ENCODE peak calls at places on chromosomes 12 and 14, in ten cellular contexts. Y, I, Q, G, A, M, L, O, X and S are unnamed samples.

GRCh38 chr14:65001758-65002157 is 15.1 kb downstream of the FNTB start:
- DNase-seq in Y (no peak), O (no peak), L (no peak), I (no peak), M (no peak), A (no peak), G (no peak), X (no peak), Q (no peak), S (no peak)

GRCh38 chr14:53692451-53693330 is 263.9 kb downstream of the BMP4 start:
- DNase-seq in M (no peak), X (no peak), L (no peak), I (no peak), G (no peak), Y (no peak), Q (no peak), A (no peak), O (no peak), S (no peak)

GRCh38 chr14:56474419-56475022 is 105.1 kb upstream of the TMEM260 start:
- DNase-seq in X (no peak), I (no peak), G (no peak), L (no peak), O (peak; percentile 41), Q (no peak), Y (no peak), M (peak; percentile 93), A (no peak), S (no peak)

GRCh38 chr12:48980953-48981756 is 3.0 kb downstream of the WNT1 start:
- DNase-seq in M (no peak), G (peak; percentile 63), O (peak; percentile 29), L (peak; percentile 76), I (no peak), Q (peak; percentile 57), A (no peak), Y (peak; percentile 65), X (no peak), S (peak; percentile 45)

GRCh38 chr12:30806989-30807694 is 52.4 kb upstream of the CAPRIN2 start:
- DNase-seq in O (peak; percentile 76), L (no peak), I (no peak), G (no peak), X (no peak), Y (no peak), M (peak; percentile 80), A (peak; percentile 41), Q (no peak), S (peak; percentile 40)

GRCh38 chr14:51424569-51425251 is 184.7 kb downstream of the TMX1 start:
- DNase-seq in Y (no peak), L (no peak), M (no peak), G (no peak), X (no peak), Q (no peak), O (peak; percentile 53), I (no peak), A (no peak), S (no peak)

GRCh38 chr12:103930787-103931536 is 752 bp downstream of the HSP90B1 start:
- DNase-seq in G (no peak), I (no peak), M (peak; percentile 19), A (peak; percentile 59), O (peak; percentile 30), Q (peak; percentile 52), X (peak; percentile 70), Y (no peak), L (no peak), S (peak; percentile 16)

GRCh38 chr14:75570797-75571196 is 7.6 kb upstream of the FLVCR2 start:
- DNase-seq in X (no peak), M (no peak), I (no peak), Q (no peak), A (no peak), Y (no peak), L (no peak), G (no peak), O (no peak), S (no peak)

GRCh38 chr12:119869720-119870119 is 7.4 kb downstream of the CIT start:
- DNase-seq in A (no peak), L (no peak), G (peak; percentile 69), Y (no peak), X (no peak), M (peak; percentile 80), O (peak; percentile 96), I (peak; percentile 67), Q (no peak), S (no peak)

GRCh38 chr12:23084236-23084995 is 459.4 kb downstream of the ETNK1 start:
- DNase-seq in M (peak; percentile 77), I (peak; percentile 88), L (no peak), G (peak; percentile 63), X (no peak), Y (no peak), O (peak; percentile 95), A (no peak), Q (no peak), S (no peak)

GRCh38 chr12:77102691-77103090 is 37.3 kb upstream of the E2F7 start:
- DNase-seq in O (peak; percentile 79), G (no peak), I (no peak), X (no peak), L (no peak), A (no peak), Y (no peak), M (peak; percentile 81), Q (no peak), S (no peak)

GRCh38 chr12:13242926-13243325 is 46.4 kb downstream of the EMP1 start:
- DNase-seq in X (no peak), Y (no peak), M (no peak), L (no peak), O (no peak), G (no peak), I (no peak), A (no peak), Q (no peak), S (no peak)

GRCh38 chr12:57239587-57240068 is 10.1 kb downstream of the SHMT2 start:
- DNase-seq in X (no peak), G (peak; percentile 42), O (no peak), Q (no peak), M (no peak), Y (no peak), L (no peak), I (no peak), A (no peak), S (no peak)
- H3K27me3 ChIP-seq in X (peaks cover 2% of the 10 kb centered on the region), G (peaks cover 32% of the 10 kb centered on the region), O (peaks cover 6% of the 10 kb centered on the region), Q (peaks cover 86% of the 10 kb centered on the region), M (peaks cover 16% of the 10 kb centered on the region), Y (peaks cover 69% of the 10 kb centered on the region), L (peaks cover 48% of the 10 kb centered on the region), I (peaks cover 20% of the 10 kb centered on the region), A (peaks cover 98% of the 10 kb centered on the region), S (peaks cover 14% of the 10 kb centered on the region)

DNA sequence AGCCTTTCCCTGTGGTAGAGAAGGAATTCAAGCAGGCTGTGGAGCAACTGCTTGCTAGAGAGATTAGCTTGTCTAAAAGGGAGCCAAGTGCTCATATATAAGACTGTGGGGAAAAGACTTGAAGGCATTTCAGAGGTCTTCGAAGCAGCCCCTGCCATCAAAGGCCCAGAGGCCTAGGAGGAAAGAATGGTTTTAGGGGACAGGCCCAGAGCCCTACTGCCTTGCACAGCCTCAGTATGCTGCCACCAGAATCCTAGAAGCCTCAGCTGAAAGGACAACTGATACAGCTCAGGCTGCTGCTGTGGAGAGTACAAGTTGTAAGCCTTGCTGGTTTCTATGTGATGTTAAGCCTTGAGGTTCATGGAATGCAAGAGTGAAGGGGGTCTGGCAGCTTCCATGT is 109.9 kb downstream of the DERA start:
- DNase-seq in X (no peak), O (no peak), L (no peak), I (no peak), G (no peak), M (no peak), Y (no peak), Q (no peak), A (no peak), S (no peak)
- H3K9me3 ChIP-seq in X (no peaks in the 10 kb centered on the region), O (no peaks in the 10 kb centered on the region), L (no peaks in the 10 kb centered on the region), I (peaks cover 3% of the 10 kb centered on the region), G (no peaks in the 10 kb centered on the region), M (no peaks in the 10 kb centered on the region), Y (no peaks in the 10 kb centered on the region), Q (no peaks in the 10 kb centered on the region), A (no peaks in the 10 kb centered on the region), S (peaks cover 2% of the 10 kb centered on the region)

DNA sequence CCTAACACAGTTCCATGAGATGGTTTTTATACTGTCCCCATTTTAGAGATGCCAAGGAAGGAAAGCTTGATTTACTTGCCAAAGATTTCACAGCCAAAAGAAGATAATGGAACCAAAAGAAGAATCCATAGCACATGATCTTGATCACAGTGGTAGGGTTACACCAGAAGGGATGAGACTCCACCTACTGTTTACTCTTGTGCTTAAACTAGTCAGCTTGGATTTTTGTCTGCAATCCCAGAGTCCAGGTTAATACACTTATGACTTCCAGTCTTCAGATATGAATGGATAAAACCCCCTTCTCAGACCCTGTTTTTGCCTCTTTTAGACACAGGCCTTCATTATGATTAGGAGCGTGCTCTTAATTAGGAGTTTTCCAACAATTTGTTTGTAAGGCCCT is 454.2 kb downstream of the AEBP2 start:
- DNase-seq in X (no peak), O (peak; percentile 54), A (no peak), L (no peak), I (peak; percentile 7), Q (no peak), M (peak; percentile 36), Y (no peak), G (no peak), S (no peak)
- TF ChIP-seq CTCF in X (no peak), O (peak; percentile 52), A (no peak), L (no peak), I (peak; percentile 35), Q (peak; percentile 18), M (peak; percentile 43), Y (no peak), G (no peak), S (peak; percentile 27)

GRCh38 chr14:37599527-37600368 is 4.3 kb downstream of the TTC6 start:
- DNase-seq in I (no peak), L (no peak), G (no peak), O (no peak), A (no peak), Q (peak; percentile 46), X (no peak), M (peak; percentile 63), Y (no peak), S (peak; percentile 19)

GRCh38 chr14:37600880-37601741 is 5.7 kb downstream of the TTC6 start:
- DNase-seq in G (no peak), Q (no peak), X (no peak), A (peak; percentile 58), M (peak; percentile 38), O (no peak), Y (no peak), L (no peak), I (no peak), S (no peak)

GRCh38 chr14:37603688-37604251 is 8.3 kb downstream of the TTC6 start:
- DNase-seq in O (no peak), G (no peak), Q (no peak), M (no peak), I (no peak), Y (no peak), L (no peak), X (no peak), A (no peak), S (no peak)

GRCh38 chr14:37602605-37603453 is 7.4 kb downstream of the TTC6 start:
- DNase-seq in I (no peak), X (no peak), O (no peak), M (no peak), Q (no peak), G (no peak), Y (no peak), L (no peak), A (no peak), S (no peak)

DNA sequence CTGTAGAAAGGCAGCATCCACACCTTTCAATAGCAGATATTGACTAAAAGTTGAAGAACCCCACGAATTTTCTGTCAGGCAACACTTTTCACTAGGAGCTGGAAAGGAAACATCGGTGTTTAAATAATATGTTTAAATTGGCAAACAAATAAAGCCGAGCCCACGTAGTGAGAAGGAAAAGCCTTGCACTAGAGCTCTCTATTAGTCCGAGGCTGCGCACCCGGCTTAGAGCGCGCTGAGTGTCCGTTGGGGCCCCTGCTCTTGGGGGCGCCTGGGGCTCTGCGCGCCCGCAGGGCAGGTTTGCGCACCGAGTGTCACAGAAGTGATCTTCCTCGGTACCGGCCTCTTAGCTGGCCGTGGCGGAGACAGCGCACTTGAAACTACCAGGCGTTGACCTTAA is 6.4 kb downstream of the TTC6 start:
- DNase-seq in A (no peak), Q (no peak), Y (no peak), X (no peak), M (no peak), L (no peak), I (no peak), G (no peak), O (no peak), S (no peak)
- H3K27me3 ChIP-seq in A (peaks cover 78% of the 10 kb centered on the region), Q (peaks cover 73% of the 10 kb centered on the region), Y (peaks cover 76% of the 10 kb centered on the region), X (no peaks in the 10 kb centered on the region), M (no peaks in the 10 kb centered on the region), L (peaks cover 33% of the 10 kb centered on the region), I (peaks cover 90% of the 10 kb centered on the region), G (no peaks in the 10 kb centered on the region), O (peaks cover 98% of the 10 kb centered on the region), S (peaks cover 84% of the 10 kb centered on the region)